ENCODE peak calls at places on chromosome 14, in eight cellular contexts. F is transverse colon, H is breast epithelium, Q is HCT116, A is stomach, D is Peyer's patch, M is testis, I is uterus. R is an unnamed sample.

GRCh38 chr14:33848706-33849454 is 102.0 kb downstream of the EGLN3 start:
- DNase-seq in F (peak; percentile 78), D (peak; percentile 81), I (peak; percentile 40), Q (peak; percentile 82), A (peak; percentile 78), H (no peak), M (peak; percentile 82), R (no peak)

GRCh38 chr14:21498540-21499526 is 12.3 kb downstream of the METTL3 start:
- DNase-seq in A (no peak), Q (peak; percentile 28), F (no peak), H (no peak), I (no peak), M (no peak), D (no peak), R (no peak)

GRCh38 chr14:32254952-32255679 is 52.0 kb upstream of the RNU6-8 start:
- DNase-seq in F (peak; percentile 71), H (peak; percentile 58), A (peak; percentile 69), I (peak; percentile 66), M (peak; percentile 86), Q (peak; percentile 51), D (peak; percentile 78), R (peak; percentile 76)

GRCh38 chr14:103512701-103513611 is 9.7 kb downstream of the CKB start:
- DNase-seq in D (peak; percentile 43), I (peak; percentile 64), H (peak; percentile 95), Q (no peak), M (peak; percentile 87), F (peak; percentile 69), A (peak; percentile 70), R (no peak)

GRCh38 chr14:35337557-35338255 is 45.5 kb downstream of the PSMA6 start:
- DNase-seq in M (no peak), A (no peak), D (peak; percentile 46), I (no peak), H (no peak), Q (no peak), F (no peak), R (no peak)

GRCh38 chr14:61593330-61593729 is 102.0 kb upstream of the HIF1A start:
- DNase-seq in H (no peak), Q (no peak), F (no peak), M (no peak), I (no peak), D (no peak), A (no peak), R (no peak)

GRCh38 chr14:67477926-67478915 is 10.3 kb downstream of the TMEM229B start:
- DNase-seq in A (no peak), Q (no peak), D (no peak), H (no peak), M (no peak), F (no peak), I (no peak), R (no peak)

GRCh38 chr14:83207550-83207949 is 1673.9 kb upstream of the SEL1L start:
- DNase-seq in Q (no peak), F (no peak), A (no peak), H (no peak), D (no peak), I (no peak), M (no peak), R (no peak)

GRCh38 chr14:37195327-37195726 is 2.4 kb upstream of the MIPOL1 start:
- DNase-seq in M (no peak), I (no peak), D (no peak), H (no peak), Q (no peak), A (no peak), F (no peak), R (no peak)

GRCh38 chr14:95293474-95293873 is 26.2 kb downstream of the CLMN start:
- DNase-seq in H (no peak), A (no peak), M (no peak), D (no peak), Q (no peak), F (no peak), I (no peak), R (no peak)

GRCh38 chr14:24670594-24670993 is 36.6 kb upstream of the GZMB start:
- DNase-seq in F (no peak), A (no peak), I (no peak), M (no peak), H (no peak), D (no peak), Q (no peak), R (no peak)

GRCh38 chr14:59251811-59252771 is 63.6 kb downstream of the DAAM1 start:
- DNase-seq in Q (no peak), D (no peak), A (no peak), F (no peak), I (no peak), M (no peak), H (no peak), R (no peak)

GRCh38 chr14:54901380-54902142 is 1.1 kb downstream of the GCH1 start:
- DNase-seq in I (no peak), A (no peak), H (peak; percentile 26), F (peak; percentile 29), Q (no peak), M (peak; percentile 33), D (peak; percentile 49), R (no peak)

GRCh38 chr14:46250113-46250703 is 401.4 kb downstream of the RPL10L start:
- DNase-seq in Q (peak; percentile 19), A (no peak), M (no peak), D (no peak), I (no peak), H (no peak), F (no peak), R (no peak)

GRCh38 chr14:77613207-77613606 is 3.2 kb downstream of the SPTLC2 start:
- DNase-seq in A (no peak), D (no peak), Q (no peak), I (no peak), M (no peak), F (no peak), H (no peak), R (no peak)

GRCh38 chr14:88199882-88200281 is 123.2 kb downstream of the KCNK10 start:
- DNase-seq in A (no peak), Q (no peak), I (no peak), M (no peak), F (no peak), D (no peak), H (no peak), R (no peak)

GRCh38 chr14:88198441-88198840 is 124.6 kb downstream of the KCNK10 start:
- DNase-seq in M (no peak), D (no peak), F (no peak), I (no peak), A (no peak), H (no peak), Q (no peak), R (no peak)

GRCh38 chr14:88202296-88202695 is 120.8 kb downstream of the KCNK10 start:
- DNase-seq in I (no peak), H (no peak), M (no peak), A (no peak), F (no peak), Q (no peak), D (no peak), R (no peak)

GRCh38 chr14:88204221-88204620 is 118.8 kb downstream of the KCNK10 start:
- DNase-seq in I (no peak), M (no peak), Q (no peak), A (no peak), F (peak; percentile 35), D (no peak), H (no peak), R (no peak)

DNA sequence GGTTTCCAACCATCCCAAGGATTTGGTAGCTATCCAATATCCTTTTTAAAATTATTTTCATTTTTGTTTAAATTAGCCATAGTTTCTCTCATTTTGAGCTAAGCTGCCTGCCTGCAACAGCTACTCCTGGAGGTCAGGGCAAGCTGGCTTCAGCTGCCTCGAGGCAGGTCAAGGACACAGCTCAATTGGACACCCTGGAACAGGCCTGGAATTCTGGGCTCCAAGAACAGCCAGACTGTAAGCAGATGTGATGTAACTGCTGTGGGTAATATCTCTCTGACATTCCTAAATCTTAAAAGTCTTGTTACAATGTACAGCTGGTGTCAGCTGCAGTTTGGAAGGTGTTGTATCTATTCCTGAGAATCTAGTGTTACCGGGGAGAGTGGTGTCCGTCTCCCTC is 119.8 kb downstream of the KCNK10 start:
- DNase-seq in F (no peak), I (no peak), A (no peak), D (no peak), H (no peak), M (peak; percentile 72), Q (no peak), R (peak; percentile 82)
- TF ChIP-seq POLR2A in F (no peak), I (no peak), A (no peak), D (no peak), H (no peak), M (no peak), Q (no peak), R (no peak)

DNA sequence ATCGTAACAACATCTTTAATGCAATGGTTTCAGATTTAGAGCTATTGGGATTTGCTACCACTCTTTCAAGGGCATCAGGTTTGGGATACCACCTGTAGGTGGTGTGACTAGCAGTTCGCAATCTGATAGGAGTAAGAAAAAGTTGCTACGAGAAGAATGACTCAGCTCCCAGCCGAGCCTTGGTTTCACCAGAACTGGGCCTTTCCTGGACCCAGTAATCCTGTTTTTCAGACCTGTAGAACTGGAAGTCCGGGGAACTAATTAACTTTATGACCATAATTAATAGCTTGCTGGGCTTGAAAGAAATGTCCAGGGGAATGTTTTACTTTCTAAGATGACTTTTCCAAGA is 770 bp downstream of the ABHD4 start:
- DNase-seq in Q (peak; percentile 16), F (peak; percentile 60), H (peak; percentile 48), I (peak; percentile 41), A (peak; percentile 64), D (peak; percentile 74), M (no peak), R (no peak)
- TF ChIP-seq POLR2A in Q (no peak), F (no peak), H (no peak), I (no peak), A (no peak), D (no peak), M (no peak), R (no peak)

DNA sequence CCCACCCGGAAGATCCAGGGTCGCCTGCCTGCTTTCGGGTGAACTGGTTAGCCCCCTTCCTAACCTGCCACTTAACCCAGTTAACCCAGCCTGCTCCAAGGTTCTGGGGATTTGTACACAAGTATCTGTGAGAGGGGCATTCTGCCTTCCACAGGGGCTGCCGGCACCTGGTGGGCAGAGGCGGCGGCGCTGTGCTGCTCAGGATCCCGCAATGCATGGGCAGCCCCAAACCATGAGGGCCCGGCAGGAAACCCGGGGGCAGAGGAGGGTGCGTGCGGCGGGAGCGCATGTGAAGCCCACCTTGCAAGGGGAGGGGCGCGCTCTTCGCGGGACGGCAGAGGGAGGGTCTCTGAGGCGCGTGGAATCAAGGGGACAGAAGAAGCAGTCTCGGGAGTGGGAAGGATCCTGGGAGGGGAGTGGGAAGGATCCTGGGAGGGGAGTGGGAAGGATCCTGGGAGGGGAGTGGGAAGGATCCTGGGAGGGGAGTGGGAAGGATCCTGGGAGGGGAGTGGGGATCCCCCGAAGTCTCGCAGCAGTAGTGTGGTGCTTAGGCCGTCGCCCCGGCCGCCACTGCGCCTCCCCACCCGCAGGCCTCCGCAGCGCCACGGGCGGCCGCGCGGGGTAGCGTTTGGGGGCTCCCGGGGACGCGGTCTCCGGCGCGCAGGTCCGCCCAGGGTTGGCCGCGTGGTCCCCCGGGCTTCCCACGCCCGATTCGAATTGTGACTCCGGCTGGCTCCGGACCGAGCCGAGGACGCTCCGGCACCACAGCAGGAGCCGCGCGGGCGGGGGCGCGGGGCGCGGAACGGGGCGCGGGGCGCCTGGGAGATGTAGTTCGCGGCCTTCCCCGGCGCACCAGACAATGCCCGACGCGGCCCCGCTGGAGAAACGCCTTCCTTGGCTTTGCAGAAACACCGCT is 4.9 kb upstream of the MTA1 start:
- DNase-seq in F (peak; percentile 73), M (peak; percentile 78), H (peak; percentile 41), A (peak; percentile 69), Q (no peak), I (peak; percentile 81), D (peak; percentile 76), R (peak; percentile 83)
- TF ChIP-seq POLR2A in F (no peak), M (no peak), H (no peak), A (no peak), Q (no peak), I (no peak), D (no peak), R (no peak)

GRCh38 chr14:71320734-71321555 is 413.7 kb downstream of the PCNX1 start:
- DNase-seq in Q (no peak), M (peak; percentile 51), H (peak; percentile 51), I (peak; percentile 68), A (peak; percentile 73), D (peak; percentile 79), F (peak; percentile 67), R (peak; percentile 57)
- TF ChIP-seq POLR2A in Q (no peak), M (no peak), H (peak; percentile 2), I (no peak), A (no peak), D (peak; percentile 55), F (peak; percentile 29), R (peak; percentile 22)

R was measured in ovary.